ENCODE peak calls at places on chromosomes 12 and 14, in six cellular contexts. A is H9, C is H1, H is neuronal stem cell, P is IMR-90, E is mesenchymal stem cell. L is an unnamed sample.

GRCh38 chr12:124513297-124513867 is 54.0 kb downstream of the NCOR2 start:
- DNase-seq in A (peak; percentile 82), C (no peak), H (no peak), P (no peak), E (no peak), L (no peak)

GRCh38 chr14:103867523-103867953 is 20.2 kb upstream of the PPP1R13B start:
- DNase-seq in A (peak; percentile 39), C (peak; percentile 50), H (no peak), P (no peak), E (no peak), L (no peak)

GRCh38 chr14:101774814-101775213 is 13.3 kb downstream of the PPP2R5C start:
- DNase-seq in A (no peak), C (no peak), H (no peak), P (no peak), E (no peak), L (no peak)

GRCh38 chr14:103427485-103428443 is 42.5 kb downstream of the MARK3 start:
- DNase-seq in A (peak; percentile 77), C (no peak), H (no peak), P (peak; percentile 85), E (peak; percentile 73), L (peak; percentile 22)

GRCh38 chr12:88726806-88727722 is 146.8 kb upstream of the KITLG start:
- DNase-seq in A (no peak), C (no peak), H (no peak), P (peak; percentile 83), E (peak; percentile 6), L (no peak)

GRCh38 chr12:11958216-11959091 is 112.3 kb upstream of the BCL2L14 start:
- DNase-seq in A (no peak), C (peak; percentile 37), H (no peak), P (peak; percentile 95), E (peak; percentile 77), L (peak; percentile 10)

GRCh38 chr12:34402228-34402898 is 380.1 kb downstream of the ALG10 start:
- DNase-seq in A (peak; percentile 15), C (peak; percentile 13), H (no peak), P (no peak), E (no peak), L (no peak)

GRCh38 chr12:71755146-71755892 is 656 bp downstream of the RAB21 start:
- DNase-seq in A (no peak), C (no peak), H (no peak), P (peak; percentile 73), E (peak; percentile 80), L (peak; percentile 80)

GRCh38 chr14:101075801-101076413 is 172.4 kb upstream of the RTL1 start:
- DNase-seq in A (no peak), C (no peak), H (no peak), P (no peak), E (no peak), L (no peak)

GRCh38 chr12:65533177-65533883 is 254.8 kb downstream of the MSRB3 start:
- DNase-seq in A (no peak), C (no peak), H (no peak), P (peak; percentile 52), E (peak; percentile 83), L (no peak)

GRCh38 chr12:57001448-57001906 is 4.9 kb downstream of the ZBTB39 start:
- DNase-seq in A (peak; percentile 83), C (peak; percentile 92), H (peak; percentile 78), P (peak; percentile 60), E (peak; percentile 76), L (peak; percentile 84)

GRCh38 chr12:85633491-85633890 is 202.7 kb downstream of the RASSF9 start:
- DNase-seq in A (no peak), C (no peak), H (no peak), P (no peak), E (no peak), L (no peak)

GRCh38 chr12:45565590-45565989 is 163.9 kb upstream of the ARID2 start:
- DNase-seq in A (no peak), C (no peak), H (no peak), P (no peak), E (no peak), L (no peak)

GRCh38 chr14:31457665-31458659 is 656 bp upstream of the DTD2 start:
- DNase-seq in A (no peak), C (no peak), H (peak; percentile 1), P (no peak), E (peak; percentile 35), L (peak; percentile 52)

GRCh38 chr14:77275041-77275854 is 4.2 kb upstream of the NGB start:
- DNase-seq in A (no peak), C (no peak), H (peak; percentile 24), P (no peak), E (no peak), L (no peak)

GRCh38 chr12:26088999-26089398 is 35.8 kb downstream of the BHLHE41 start:
- DNase-seq in A (no peak), C (no peak), H (no peak), P (peak; percentile 13), E (no peak), L (peak; percentile 95)

GRCh38 chr12:133256321-133256720 is 20.6 kb upstream of the ANHX start:
- DNase-seq in A (no peak), C (no peak), H (no peak), P (no peak), E (no peak), L (no peak)

GRCh38 chr12:94047781-94048567 is 100.4 kb upstream of the PLXNC1 start:
- DNase-seq in A (no peak), C (no peak), H (no peak), P (no peak), E (no peak), L (no peak)

GRCh38 chr12:119415714-119416113 is 81.2 kb downstream of the CCDC60 start:
- DNase-seq in A (no peak), C (no peak), H (no peak), P (no peak), E (no peak), L (no peak)

GRCh38 chr12:1083888-1084262 is 92.9 kb downstream of the ERC1 start:
- DNase-seq in A (no peak), C (no peak), H (no peak), P (peak; percentile 69), E (peak; percentile 59), L (peak; percentile 54)

GRCh38 chr14:100675664-100676063 is 51.0 kb upstream of the DLK1 start:
- DNase-seq in A (no peak), C (no peak), H (no peak), P (no peak), E (no peak), L (no peak)

GRCh38 chr14:69574266-69574953 is at the start of gene CCDC177:
- DNase-seq in A (peak; percentile 75), C (peak; percentile 85), H (peak; percentile 79), P (peak; percentile 48), E (peak; percentile 56), L (peak; percentile 40)

GRCh38 chr14:32230181-32230580 is 27.1 kb upstream of the RNU6-8 start:
- DNase-seq in A (no peak), C (no peak), H (no peak), P (peak; percentile 33), E (peak; percentile 32), L (peak; percentile 51)

GRCh38 chr12:63023926-63024325 is 89.0 kb upstream of the PPM1H start:
- DNase-seq in A (no peak), C (no peak), H (no peak), P (no peak), E (no peak), L (no peak)

GRCh38 chr14:77120771-77121743 is 20.5 kb downstream of the ZDHHC22 start:
- DNase-seq in A (peak; percentile 27), C (no peak), H (no peak), P (no peak), E (no peak), L (no peak)

GRCh38 chr14:47590763-47591162 is 84.6 kb downstream of the MDGA2 start:
- DNase-seq in A (no peak), C (no peak), H (no peak), P (no peak), E (no peak), L (no peak)
- H3K14ac ChIP-seq in A (no peak overlapping the region), C (no peak overlapping the region), H (no peak overlapping the region), P (no peak overlapping the region), E (no peak overlapping the region), L (no peak overlapping the region)

DNA sequence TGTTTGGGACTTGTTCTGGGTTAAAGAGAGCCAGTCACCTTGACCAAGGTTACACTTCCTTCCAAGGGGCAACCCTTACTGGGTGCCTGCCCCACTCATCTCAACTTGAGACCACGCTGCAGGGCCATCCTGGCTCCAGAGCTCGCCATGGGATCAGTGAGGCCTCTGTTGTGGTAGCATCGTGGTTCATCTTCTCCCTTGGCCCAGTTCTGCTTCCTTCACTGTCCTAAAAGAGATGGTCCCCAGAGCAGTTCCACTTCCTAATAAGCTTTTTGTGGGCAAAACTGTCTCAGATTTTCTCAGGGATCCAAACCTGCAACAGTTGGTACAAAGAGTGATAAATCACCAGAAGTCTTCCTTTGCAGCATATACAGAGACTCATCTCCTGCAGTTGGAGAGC is 165.9 kb upstream of the TMEM260 start:
- DNase-seq in A (no peak), C (no peak), H (no peak), P (no peak), E (no peak), L (no peak)
- H4K91ac ChIP-seq in A (no peak overlapping the region), C (no peak overlapping the region), H (no peak overlapping the region), P (no peak overlapping the region), E (no peak overlapping the region), L (no peak overlapping the region)

GRCh38 chr12:69884386-69884785 is 59.4 kb downstream of the MYRFL start:
- DNase-seq in A (no peak), C (no peak), H (no peak), P (no peak), E (no peak), L (no peak)

GRCh38 chr12:69885656-69886055 is 60.6 kb downstream of the MYRFL start:
- DNase-seq in A (no peak), C (no peak), H (no peak), P (no peak), E (no peak), L (no peak)

GRCh38 chr12:69881771-69882170 is 56.7 kb downstream of the MYRFL start:
- DNase-seq in A (no peak), C (no peak), H (no peak), P (no peak), E (no peak), L (no peak)

GRCh38 chr12:69879007-69879960 is 54.3 kb downstream of the MYRFL start:
- DNase-seq in A (peak; percentile 83), C (peak; percentile 86), H (peak; percentile 72), P (peak; percentile 69), E (peak; percentile 71), L (peak; percentile 90)

DNA sequence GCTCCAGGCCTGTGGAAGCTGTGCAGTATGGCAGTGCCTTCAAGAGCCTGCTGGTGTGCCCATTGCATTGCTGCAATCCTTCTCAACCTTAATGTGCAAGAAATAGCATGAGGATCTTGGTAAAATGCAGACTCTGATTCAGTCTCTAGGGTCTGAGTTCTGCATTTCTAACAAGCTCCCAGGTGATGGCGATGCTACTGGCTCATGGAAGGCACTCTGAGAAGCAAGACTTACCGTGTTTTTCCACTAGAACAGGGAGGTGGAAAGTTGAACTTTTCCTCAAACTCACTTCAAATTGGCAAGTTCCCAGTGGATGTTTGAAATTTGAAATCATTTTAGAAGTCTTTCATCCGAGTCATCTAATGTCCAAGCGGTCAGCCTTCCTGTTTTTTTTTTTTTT is 55.5 kb downstream of the MYRFL start:
- DNase-seq in A (peak; percentile 62), C (no peak), H (no peak), P (peak; percentile 38), E (no peak), L (no peak)
- H2AK5ac ChIP-seq in A (no peak overlapping the region), C (no peak overlapping the region), H (no peak overlapping the region), P (no peak overlapping the region), E (peak overlapping the region; percentile 55), L (no peak overlapping the region)

DNA sequence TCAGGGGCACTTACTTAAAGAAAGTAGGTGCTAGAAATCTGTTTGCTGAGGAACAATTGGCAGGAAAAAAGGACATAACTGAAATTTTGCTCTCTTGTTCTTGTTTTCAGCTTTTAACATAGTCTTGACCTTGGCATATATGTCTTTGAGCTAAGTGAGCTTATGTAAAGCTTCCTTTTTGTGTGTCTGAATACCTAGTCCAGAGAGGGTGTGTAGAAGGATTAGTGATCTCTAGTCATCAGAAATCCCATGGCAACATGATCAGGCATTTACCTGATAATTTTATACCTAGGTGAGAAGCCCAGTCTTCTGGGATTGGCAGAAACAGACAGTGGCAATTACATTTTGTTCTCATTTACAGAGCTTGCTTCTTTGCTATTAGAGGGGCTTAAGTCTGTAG is 166.1 kb downstream of the SNAPC1 start:
- DNase-seq in A (no peak), C (no peak), H (no peak), P (no peak), E (no peak), L (no peak)
- H3K14ac ChIP-seq in A (no peak overlapping the region), C (no peak overlapping the region), H (no peak overlapping the region), P (peak overlapping the region; percentile 42), E (no peak overlapping the region), L (no peak overlapping the region)